ENCODE peak calls at places on chromosomes 12 and 14, in four cellular contexts. E, R, I and D are unnamed samples. For H3K4me1 and H3K27me3, the result is how much of the 10 kb centered on the place peaks cover.

GRCh38 chr12:3718100-3718499 is 34.8 kb downstream of the CRACR2A start:
- DNase-seq in E (no peak), R (no peak), I (no peak), D (no peak)

GRCh38 chr12:52517888-52518287 is 2.3 kb downstream of the KRT5 start:
- DNase-seq in E (no peak), R (no peak), I (no peak), D (no peak)

GRCh38 chr12:58547217-58547616 is 373.1 kb downstream of the LRIG3 start:
- DNase-seq in E (no peak), R (no peak), I (no peak), D (no peak)

GRCh38 chr14:33839193-33840076 is 111.4 kb downstream of the EGLN3 start:
- DNase-seq in E (peak), R (no peak), I (no peak), D (peak)

GRCh38 chr12:102757154-102757873 is 159.7 kb downstream of the PAH start:
- DNase-seq in E (peak), R (no peak), I (no peak), D (no peak)

GRCh38 chr14:105862581-105863239 is 336.3 kb downstream of the TMEM121 start:
- DNase-seq in E (peak), R (no peak), I (peak), D (no peak)

GRCh38 chr12:132194056-132194455 is 49.8 kb downstream of the NOC4L start:
- DNase-seq in E (no peak), R (no peak), I (no peak), D (no peak)

GRCh38 chr12:124947561-124948398 is 33.3 kb upstream of the UBC start:
- DNase-seq in E (no peak), R (no peak), I (no peak), D (no peak)

GRCh38 chr14:93128785-93129459 is 13.2 kb upstream of the ITPK1 start:
- DNase-seq in E (no peak), R (no peak), I (no peak), D (no peak)

GRCh38 chr14:55869397-55870049 is 248.7 kb upstream of the PELI2 start:
- DNase-seq in E (no peak), R (no peak), I (no peak), D (no peak)

GRCh38 chr12:5201554-5202243 is 158.0 kb downstream of the KCNA5 start:
- DNase-seq in E (no peak), R (no peak), I (no peak), D (no peak)

GRCh38 chr14:93185333-93185688 is 194 bp downstream of the LYSET start:
- DNase-seq in E (no peak), R (no peak), I (no peak), D (no peak)

GRCh38 chr14:61460853-61461611 is 139.7 kb downstream of the PRKCH start:
- DNase-seq in E (no peak), R (peak), I (no peak), D (peak)

GRCh38 chr14:36319899-36320209 is 583 bp downstream of the MBIP start:
- DNase-seq in E (no peak), R (no peak), I (no peak), D (no peak)
- H3K4me1 ChIP-seq in E (under half), R (under half), I (under half), D (under half)

GRCh38 chr14:101458536-101459391 is 102.5 kb upstream of the DIO3 start:
- DNase-seq in E (peak), R (no peak), I (peak), D (no peak)

GRCh38 chr14:101457936-101458535 is 103.3 kb upstream of the DIO3 start:
- DNase-seq in E (peak), R (no peak), I (peak), D (no peak)

GRCh38 chr14:101457177-101457935 is 103.9 kb upstream of the DIO3 start:
- DNase-seq in E (peak), R (no peak), I (peak), D (no peak)

GRCh38 chr14:101454229-101454628 is 107.1 kb upstream of the DIO3 start:
- DNase-seq in E (peak), R (no peak), I (no peak), D (no peak)

GRCh38 chr14:101456246-101457159 is 104.8 kb upstream of the DIO3 start:
- DNase-seq in E (peak), R (no peak), I (no peak), D (no peak)
- H3K27me3 ChIP-seq in E (under half), R (under half), I (under half), D (under half)

GRCh38 chr14:100640481-100641273 is 53.5 kb upstream of the BEGAIN start:
- DNase-seq in E (no peak), R (peak), I (no peak), D (peak)

GRCh38 chr14:100639280-100639679 is 52.1 kb upstream of the BEGAIN start:
- DNase-seq in E (no peak), R (no peak), I (no peak), D (no peak)

GRCh38 chr14:100644383-100644782 is 57.2 kb upstream of the BEGAIN start:
- DNase-seq in E (no peak), R (no peak), I (no peak), D (no peak)

GRCh38 chr14:100638211-100638855 is 51.1 kb upstream of the BEGAIN start:
- DNase-seq in E (no peak), R (no peak), I (no peak), D (no peak)

GRCh38 chr14:100641274-100641860 is 54.1 kb upstream of the BEGAIN start:
- DNase-seq in E (no peak), R (no peak), I (no peak), D (no peak)
- H3K4me1 ChIP-seq in E (under half), R (half or more), I (under half), D (half or more)

DNA sequence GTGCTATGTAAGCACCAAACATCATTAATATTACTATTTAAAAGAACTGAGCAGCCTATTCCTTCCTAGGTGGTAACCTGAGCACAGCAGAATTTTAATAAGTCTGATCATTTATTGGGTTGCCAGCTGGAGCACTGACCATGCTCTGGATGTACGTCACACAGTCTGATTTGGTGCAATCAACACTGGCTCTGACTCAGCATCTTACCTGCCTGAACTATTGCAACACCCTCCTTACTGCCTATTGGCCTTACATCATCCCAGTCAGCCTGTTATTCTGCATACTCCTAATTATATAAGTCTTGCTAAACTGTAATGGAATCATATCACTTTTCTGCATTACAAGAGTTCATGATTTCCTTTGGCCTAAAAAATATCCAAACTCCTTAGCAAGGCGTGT is 149.7 kb downstream of the PTPRO start:
- DNase-seq in E (no peak), R (no peak), I (no peak), D (no peak)
- H3K27me3 ChIP-seq in E (under half), R (under half), I (under half), D (under half)

GRCh38 chr14:76829650-76830421 is 3.6 kb downstream of the LRRC74A start:
- DNase-seq in E (no peak), R (no peak), I (peak), D (no peak)
- H3K4me1 ChIP-seq in E (under half), R (under half), I (half or more), D (under half)

DNA sequence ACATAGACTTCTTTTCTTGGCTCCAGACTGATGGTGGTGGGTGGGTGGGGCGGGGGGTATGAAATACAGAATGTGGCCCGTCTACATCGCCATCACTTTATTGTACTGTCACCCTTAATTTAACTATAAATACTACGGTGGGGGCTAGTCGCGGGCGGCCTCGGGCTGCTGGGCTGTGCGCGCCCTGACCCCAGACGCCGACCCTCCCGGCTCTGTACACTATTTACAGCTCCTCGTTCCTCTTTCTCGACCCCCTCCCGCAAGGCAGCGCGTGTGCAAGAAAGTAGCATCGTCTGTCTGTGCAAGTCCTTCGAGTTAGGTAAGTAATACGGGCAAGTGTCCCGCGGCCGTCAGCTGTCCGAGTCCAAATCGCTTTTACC is 1.8 kb downstream of the GSC start:
- DNase-seq in E (no peak), R (no peak), I (no peak), D (no peak)
- H3K27me3 ChIP-seq in E (under half), R (under half), I (under half), D (under half)

GRCh38 chr14:96790715-96791114 is 6.5 kb upstream of the VRK1 start:
- DNase-seq in E (no peak), R (no peak), I (no peak), D (no peak)
- H3K4me1 ChIP-seq in E (under half), R (under half), I (under half), D (under half)